ENCODE peak calls at places on chromosome 1, in ten cellular contexts. D is gastrocnemius medialis, H is uterus, Z is IMR-90, T is sigmoid colon, V is thyroid gland, K is esophagus squamous epithelium, L is A549, I is Peyer's patch, A is heart left ventricle. Y is an unnamed sample.

GRCh38 chr1:154272217-154272998 is at the start of gene HAX1:
- DNase-seq in I (peak; percentile 90), K (peak; percentile 95), D (peak; percentile 90), A (peak; percentile 91), H (peak; percentile 95), V (peak; percentile 93), Z (peak; percentile 97), T (peak; percentile 97), L (peak; percentile 96), Y (peak; percentile 95)

GRCh38 chr1:25473653-25474225 is 43.0 kb downstream of the MACO1 start:
- DNase-seq in K (no peak), H (no peak), I (no peak), T (no peak), L (no peak), D (no peak), A (no peak), V (no peak), Z (no peak), Y (no peak)

GRCh38 chr1:160641323-160642280 is 5.2 kb downstream of the SLAMF1 start:
- DNase-seq in I (no peak), L (no peak), K (no peak), Z (no peak), A (no peak), V (no peak), H (no peak), T (no peak), D (no peak), Y (no peak)

GRCh38 chr1:197327776-197328364 is 59.8 kb downstream of the CRB1 start:
- DNase-seq in K (no peak), T (no peak), I (no peak), D (no peak), L (peak; percentile 5), A (no peak), Z (peak; percentile 16), V (no peak), H (no peak), Y (no peak)

GRCh38 chr1:211920141-211920572 is 89.6 kb upstream of the LPGAT1 start:
- DNase-seq in Z (peak; percentile 69), I (no peak), H (no peak), V (peak; percentile 20), L (peak; percentile 96), T (peak; percentile 69), A (no peak), D (no peak), K (no peak), Y (peak; percentile 71)

GRCh38 chr1:2796890-2797740 is 4.4 kb downstream of the TTC34 start:
- DNase-seq in D (no peak), A (peak; percentile 35), I (no peak), K (no peak), V (no peak), H (no peak), Z (no peak), L (no peak), T (peak; percentile 48), Y (no peak)

GRCh38 chr1:235939488-235939775 is 72.7 kb upstream of the LYST start:
- DNase-seq in L (no peak), D (no peak), Z (peak; percentile 82), V (no peak), T (no peak), H (no peak), I (no peak), A (no peak), K (no peak), Y (no peak)

GRCh38 chr1:15260418-15261154 is 13.6 kb downstream of the FHAD1 start:
- DNase-seq in K (no peak), L (no peak), I (no peak), V (no peak), A (no peak), D (no peak), H (no peak), Z (peak; percentile 61), T (no peak), Y (no peak)

GRCh38 chr1:235657269-235657668 is 7.7 kb upstream of the GNG4 start:
- DNase-seq in V (no peak), H (no peak), L (no peak), I (no peak), Z (no peak), T (no peak), K (no peak), A (no peak), D (no peak), Y (no peak)

DNA sequence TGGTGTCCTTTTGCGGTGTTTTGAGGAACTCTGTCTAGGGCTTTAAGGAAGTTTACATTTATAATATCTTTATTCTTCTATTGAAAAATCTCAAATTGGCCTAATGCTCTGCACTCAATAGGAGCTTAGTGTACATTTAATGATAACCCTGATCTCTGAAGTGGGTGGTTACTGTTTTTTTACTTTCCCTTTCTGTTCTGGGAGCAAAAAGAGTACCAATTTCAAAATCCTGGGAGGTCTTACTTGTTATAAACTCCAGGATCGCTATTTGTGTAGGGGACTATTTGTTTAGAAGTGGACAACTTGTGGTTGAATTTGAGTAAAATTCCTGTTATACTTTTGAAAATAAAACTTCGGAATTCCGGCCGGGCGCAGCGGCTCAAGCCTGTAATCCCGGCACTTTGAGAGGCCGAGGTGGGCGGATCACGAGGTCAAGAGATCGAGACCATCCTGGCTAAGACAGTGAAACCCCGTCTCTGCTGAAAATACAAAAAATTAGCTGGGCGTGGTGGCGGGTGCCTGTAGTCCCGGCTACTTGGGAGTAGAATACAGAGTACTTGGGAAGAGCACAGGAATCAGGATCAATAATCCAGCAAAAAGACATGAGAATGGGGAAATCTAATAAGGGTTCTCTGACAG is 1.1 kb downstream of the C4BPB start:
- DNase-seq in A (no peak), H (no peak), V (no peak), Z (no peak), D (no peak), L (no peak), T (no peak), K (no peak), I (no peak), Y (no peak)
- TF ChIP-seq POLR2A in A (no peak), H (no peak), V (no peak), Z (no peak), D (no peak), L (no peak), T (no peak), K (no peak), I (no peak), Y (no peak)

GRCh38 chr1:42941640-42942330 is 16.9 kb downstream of the SLC2A1 start:
- DNase-seq in Z (peak; percentile 82), H (no peak), A (peak; percentile 86), K (no peak), L (peak; percentile 91), I (peak; percentile 82), D (peak; percentile 72), V (peak; percentile 97), T (peak; percentile 83), Y (peak; percentile 84)

GRCh38 chr1:42942444-42942843 is 16.2 kb downstream of the SLC2A1 start:
- DNase-seq in H (no peak), K (no peak), T (no peak), I (peak; percentile 45), A (no peak), V (no peak), L (no peak), D (no peak), Z (no peak), Y (no peak)

GRCh38 chr1:42943728-42944127 is 14.9 kb downstream of the SLC2A1 start:
- DNase-seq in K (no peak), L (no peak), D (no peak), I (no peak), H (no peak), A (no peak), Z (no peak), T (no peak), V (no peak), Y (no peak)

GRCh38 chr1:42944207-42944928 is 14.3 kb downstream of the SLC2A1 start:
- DNase-seq in L (no peak), K (no peak), T (peak; percentile 88), H (no peak), V (peak; percentile 68), Z (no peak), D (no peak), I (no peak), A (peak; percentile 79), Y (peak; percentile 85)

GRCh38 chr1:42943166-42943565 is 15.5 kb downstream of the SLC2A1 start:
- DNase-seq in T (peak; percentile 83), A (no peak), D (peak; percentile 62), K (no peak), I (peak; percentile 70), Z (no peak), V (peak; percentile 94), L (peak; percentile 89), H (no peak), Y (peak; percentile 91)
- TF ChIP-seq POLR2A in T (no peak), A (no peak), D (no peak), K (peak; percentile 5), I (no peak), Z (no peak), V (peak; percentile 60), L (no peak), H (no peak), Y (no peak)

DNA sequence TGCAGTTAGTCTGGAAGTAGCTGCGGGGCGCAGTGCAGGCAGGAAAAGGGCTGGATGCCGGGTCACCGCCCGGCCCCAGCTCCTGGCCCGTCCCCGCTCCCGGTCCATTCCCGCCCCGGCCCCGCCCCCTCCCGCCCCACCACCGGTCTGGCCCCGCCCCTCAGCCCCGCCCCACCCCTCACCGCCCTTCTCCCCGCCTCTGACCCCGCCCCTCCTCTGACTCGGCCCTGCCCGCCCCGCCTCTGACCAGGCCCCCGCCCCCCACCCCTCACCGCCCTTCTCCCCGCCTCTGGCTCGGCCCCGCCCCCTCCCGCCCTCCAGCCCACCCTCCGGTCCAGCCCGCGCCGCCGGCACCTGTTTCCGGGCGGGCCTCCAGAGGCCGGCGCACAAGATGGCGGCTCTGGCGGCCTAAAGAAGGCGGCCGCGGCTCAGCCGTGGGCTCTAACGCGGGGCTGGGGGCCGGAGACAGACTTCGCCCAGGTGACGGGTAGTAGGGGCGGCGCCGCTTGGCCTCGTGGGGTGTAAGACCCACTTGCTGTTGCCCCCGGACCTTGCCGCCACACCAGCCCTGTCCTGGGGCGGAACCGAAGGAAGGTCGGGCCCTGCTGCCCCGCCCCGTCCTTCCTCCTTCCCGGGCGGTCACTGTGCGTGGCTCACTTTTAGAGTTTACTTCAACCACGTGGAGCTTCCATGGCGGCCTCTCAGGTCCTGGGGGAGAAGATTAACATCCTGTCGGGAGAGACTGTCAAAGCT is at the start of gene UBIAD1:
- DNase-seq in L (peak; percentile 87), I (peak; percentile 92), H (peak; percentile 89), D (peak; percentile 82), T (peak; percentile 94), Z (peak; percentile 82), A (peak; percentile 93), V (peak; percentile 82), K (peak; percentile 49), Y (peak; percentile 87)
- TF ChIP-seq POLR2A in L (peak; percentile 61), I (peak; percentile 77), H (peak; percentile 62), D (peak; percentile 63), T (no peak), Z (peak; percentile 84), A (no peak), V (peak; percentile 67), K (no peak), Y (no peak)

DNA sequence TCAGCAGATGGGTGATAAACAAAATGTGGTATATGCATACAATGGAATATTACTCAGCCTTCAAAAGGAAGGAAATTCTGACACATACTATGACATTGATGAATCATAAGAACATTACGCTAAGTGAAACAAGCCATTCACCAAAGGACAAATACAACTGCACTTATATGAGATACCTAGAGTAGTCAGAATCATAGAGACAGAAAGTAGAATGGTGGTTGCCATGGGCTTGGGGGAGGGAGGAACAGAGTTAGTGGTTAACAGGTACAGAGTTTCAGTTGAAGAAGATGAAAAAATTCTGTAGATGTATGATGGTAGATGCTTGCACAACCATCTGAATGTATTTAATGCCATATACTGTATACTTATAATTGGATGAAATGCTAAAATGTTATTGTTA is 39.1 kb upstream of the KCNK2 start:
- DNase-seq in H (no peak), V (no peak), K (no peak), L (no peak), Z (no peak), T (no peak), A (no peak), D (no peak), I (no peak), Y (no peak)
- TF ChIP-seq POLR2A in H (no peak), V (no peak), K (no peak), L (no peak), Z (no peak), T (no peak), A (no peak), D (no peak), I (no peak), Y (no peak)

Y was measured in stomach.